ENCODE peak calls at places on chromosome 1, in eight cellular contexts. A, P, L, B, H, T, Z and S are unnamed samples.

GRCh38 chr1:41365772-41366427 is 4.7 kb downstream of the FOXO6 start:
- DNase-seq in A (peak; percentile 65), P (no peak), L (no peak), B (peak; percentile 43), H (no peak), T (no peak), Z (no peak), S (no peak)

GRCh38 chr1:240720891-240721450 is 109.0 kb upstream of the GREM2 start:
- DNase-seq in A (no peak), P (no peak), L (no peak), B (no peak), H (no peak), T (no peak), Z (no peak), S (no peak)

GRCh38 chr1:206066479-206067171 is 13.7 kb downstream of the RHEX start:
- DNase-seq in A (no peak), P (no peak), L (no peak), B (no peak), H (no peak), T (no peak), Z (no peak), S (no peak)

GRCh38 chr1:91768786-91769697 is 116.9 kb downstream of the TGFBR3 start:
- DNase-seq in A (no peak), P (no peak), L (no peak), B (no peak), H (no peak), T (no peak), Z (peak; percentile 43), S (no peak)

GRCh38 chr1:175757381-175758015 is 14.1 kb upstream of the TNR start:
- DNase-seq in A (peak; percentile 85), P (peak; percentile 26), L (no peak), B (peak; percentile 75), H (peak; percentile 77), T (no peak), Z (peak; percentile 44), S (peak; percentile 18)

GRCh38 chr1:91844862-91845528 is 41.0 kb downstream of the TGFBR3 start:
- DNase-seq in A (no peak), P (peak; percentile 97), L (peak; percentile 65), B (no peak), H (no peak), T (peak; percentile 77), Z (peak; percentile 84), S (no peak)

GRCh38 chr1:54547601-54548388 is at the start of gene ACOT11:
- DNase-seq in A (peak; percentile 55), P (peak; percentile 87), L (peak; percentile 96), B (peak; percentile 44), H (no peak), T (no peak), Z (peak; percentile 85), S (peak; percentile 70)

GRCh38 chr1:23423415-23424170 is 955 bp downstream of the TCEA3 start:
- DNase-seq in A (peak; percentile 46), P (no peak), L (peak; percentile 58), B (peak; percentile 41), H (peak; percentile 44), T (no peak), Z (peak; percentile 70), S (peak; percentile 88)

GRCh38 chr1:228500143-228500736 is 13.1 kb downstream of the RNF187 start:
- DNase-seq in A (no peak), P (no peak), L (no peak), B (no peak), H (no peak), T (no peak), Z (peak; percentile 6), S (no peak)

GRCh38 chr1:228497206-228497605 is 10.0 kb downstream of the RNF187 start:
- DNase-seq in A (no peak), P (no peak), L (no peak), B (no peak), H (no peak), T (no peak), Z (peak; percentile 13), S (no peak)

GRCh38 chr1:228500901-228501871 is 14.0 kb downstream of the RNF187 start:
- DNase-seq in A (peak; percentile 87), P (peak; percentile 92), L (peak; percentile 76), B (peak; percentile 84), H (peak; percentile 82), T (peak; percentile 70), Z (peak; percentile 89), S (peak; percentile 88)

GRCh38 chr1:228497817-228498216 is 10.6 kb downstream of the RNF187 start:
- DNase-seq in A (no peak), P (no peak), L (no peak), B (no peak), H (no peak), T (no peak), Z (peak; percentile 16), S (no peak)

DNA sequence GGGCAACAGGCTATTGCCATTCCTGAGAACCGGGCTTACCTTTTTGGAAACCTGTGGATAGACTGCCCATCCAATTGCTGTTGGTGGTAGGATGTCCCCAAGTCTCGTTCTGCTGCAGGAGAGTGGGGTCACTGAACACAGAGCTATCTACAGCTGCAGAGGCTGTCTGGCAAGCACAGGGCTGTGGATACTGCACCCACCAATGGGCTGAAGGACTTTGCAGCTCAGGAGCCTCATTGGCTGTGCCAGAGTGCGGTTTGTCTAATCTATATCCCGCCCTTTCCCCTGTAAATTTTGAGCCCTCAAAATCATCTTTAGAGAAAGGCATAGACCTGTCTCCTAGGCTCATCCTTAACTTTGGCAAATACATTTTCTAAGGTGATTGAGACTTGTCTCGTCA is 15.3 kb downstream of the RNF187 start:
- DNase-seq in A (no peak), P (no peak), L (no peak), B (no peak), H (no peak), T (no peak), Z (no peak), S (no peak)
- TF ChIP-seq CTCF in A (no peak), P (no peak), L (no peak), B (no peak), H (no peak), T (no peak), Z (no peak), S (no peak)

GRCh38 chr1:67137307-67137753 is 2.6 kb upstream of the C1orf141 start:
- DNase-seq in A (no peak), P (no peak), L (no peak), B (peak; percentile 45), H (no peak), T (no peak), Z (no peak), S (peak; percentile 54)

GRCh38 chr1:67134692-67135091 is at the start of gene C1orf141:
- DNase-seq in A (peak; percentile 63), P (peak; percentile 77), L (no peak), B (peak; percentile 77), H (peak; percentile 51), T (no peak), Z (no peak), S (no peak)

GRCh38 chr1:67130673-67131072 is 4.1 kb downstream of the C1orf141 start:
- DNase-seq in A (no peak), P (no peak), L (no peak), B (no peak), H (no peak), T (no peak), Z (no peak), S (no peak)

GRCh38 chr1:67135354-67135753 is 584 bp upstream of the C1orf141 start:
- DNase-seq in A (no peak), P (peak; percentile 96), L (no peak), B (no peak), H (no peak), T (peak; percentile 52), Z (no peak), S (no peak)

DNA sequence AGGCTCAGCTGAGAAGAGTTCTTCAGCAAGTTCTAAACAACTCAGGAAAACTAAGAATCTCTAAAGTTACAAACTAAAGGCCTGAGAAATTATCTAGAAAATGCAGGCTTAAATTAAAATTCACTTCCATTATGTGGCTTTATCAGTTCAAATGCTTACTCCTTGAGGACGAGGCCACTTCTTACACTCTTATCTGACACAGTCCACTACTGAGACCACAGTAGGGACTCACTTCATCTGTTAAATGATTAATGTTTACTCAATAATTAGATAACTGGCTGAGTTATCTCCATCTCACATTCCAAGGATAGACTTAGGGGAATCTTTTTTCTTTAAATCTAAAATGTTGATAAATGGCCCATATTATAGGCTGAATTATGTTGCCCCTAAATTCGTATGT is 1.6 kb downstream of the C1orf141 start:
- DNase-seq in A (no peak), P (no peak), L (no peak), B (no peak), H (no peak), T (no peak), Z (no peak), S (no peak)
- TF ChIP-seq CTCF in A (no peak), P (no peak), L (no peak), B (no peak), H (no peak), T (no peak), Z (no peak), S (no peak)

GRCh38 chr1:39160703-39161102 is 43.8 kb upstream of the MACF1 start:
- DNase-seq in A (no peak), P (no peak), L (no peak), B (no peak), H (no peak), T (no peak), Z (no peak), S (no peak)
- TF ChIP-seq CTCF in A (no peak), P (peak; percentile 17), L (no peak), B (no peak), H (no peak), T (peak; percentile 42), Z (no peak), S (no peak)

DNA sequence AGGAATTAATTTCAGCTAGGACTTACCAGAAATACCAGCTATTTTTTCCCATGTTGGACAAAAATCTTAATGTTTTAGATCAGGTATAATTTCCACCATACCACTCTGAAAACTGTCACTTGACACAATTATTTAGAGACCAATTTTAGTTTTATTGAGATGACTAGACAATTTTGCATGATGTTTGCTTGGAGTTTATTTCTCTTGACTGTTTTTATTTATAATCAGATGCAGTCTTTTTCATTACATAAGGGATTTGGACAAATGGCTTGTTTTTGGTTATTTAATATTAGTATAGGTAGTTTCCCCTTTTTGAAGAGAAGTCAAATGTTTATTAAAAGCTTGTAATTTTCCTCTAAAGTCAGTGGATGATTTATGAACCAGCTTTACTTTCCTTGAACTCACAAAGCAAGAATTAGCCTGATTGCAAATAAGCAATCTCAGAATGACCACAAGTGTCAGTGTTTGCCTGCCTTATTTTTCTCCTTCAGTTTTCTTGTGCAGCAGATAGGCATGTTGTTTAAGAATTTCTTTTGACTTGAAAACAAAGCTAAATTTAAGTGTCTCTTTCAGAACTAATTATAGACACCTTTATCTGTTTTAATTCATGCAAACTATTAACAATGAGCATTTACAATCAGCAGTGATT is 3.8 kb upstream of the B3GALT2 start:
- DNase-seq in A (no peak), P (peak; percentile 58), L (no peak), B (no peak), H (no peak), T (no peak), Z (no peak), S (no peak)
- TF ChIP-seq CTCF in A (peak; percentile 13), P (peak; percentile 39), L (peak; percentile 31), B (peak; percentile 28), H (no peak), T (peak; percentile 42), Z (peak; percentile 44), S (no peak)

GRCh38 chr1:35556494-35557117 is 597 bp downstream of the KIAA0319L start:
- DNase-seq in A (no peak), P (no peak), L (no peak), B (no peak), H (no peak), T (no peak), Z (no peak), S (no peak)
- TF ChIP-seq CTCF in A (no peak), P (no peak), L (no peak), B (no peak), H (no peak), T (no peak), Z (no peak), S (no peak)